ENCODE peak calls at places on chromosomes 16 and 17, in nine cellular contexts. One of them, this sample, is unnamed.

GRCh38 chr17:929547-929946 is 50.0 kb downstream of the NXN start:
- DNase-seq in heart left ventricle: no peak
- DNase-seq in tibial artery: no peak
- DNase-seq in AG10803: no peak
- DNase-seq in MM.1S: no peak
- DNase-seq in A549: no peak
- DNase-seq in fibroblast of pulmonary artery: no peak
- DNase-seq in AG04450: no peak
- DNase-seq in hepatocyte: no peak
- DNase-seq in this sample: no peak

GRCh38 chr16:2835638-2836493 is 5.8 kb downstream of the ZG16B start:
- DNase-seq in heart left ventricle: no peak
- DNase-seq in tibial artery: no peak
- DNase-seq in AG10803: peak
- DNase-seq in MM.1S: no peak
- DNase-seq in A549: peak
- DNase-seq in fibroblast of pulmonary artery: peak
- DNase-seq in AG04450: peak
- DNase-seq in hepatocyte: peak
- DNase-seq in this sample: peak

GRCh38 chr17:38658741-38659345 is 15.9 kb downstream of the EPOP start:
- DNase-seq in heart left ventricle: no peak
- DNase-seq in tibial artery: no peak
- DNase-seq in AG10803: no peak
- DNase-seq in MM.1S: no peak
- DNase-seq in A549: no peak
- DNase-seq in fibroblast of pulmonary artery: no peak
- DNase-seq in AG04450: no peak
- DNase-seq in hepatocyte: no peak
- DNase-seq in this sample: no peak

GRCh38 chr16:75754126-75754525 is 27.8 kb upstream of the CPHXL start:
- DNase-seq in heart left ventricle: no peak
- DNase-seq in tibial artery: no peak
- DNase-seq in AG10803: peak
- DNase-seq in MM.1S: no peak
- DNase-seq in A549: no peak
- DNase-seq in fibroblast of pulmonary artery: peak
- DNase-seq in AG04450: peak
- DNase-seq in hepatocyte: peak
- DNase-seq in this sample: peak

GRCh38 chr16:1078579-1079021 is 6.1 kb downstream of the SSTR5 start:
- DNase-seq in heart left ventricle: no peak
- DNase-seq in tibial artery: peak
- DNase-seq in AG10803: no peak
- DNase-seq in MM.1S: no peak
- DNase-seq in A549: peak
- DNase-seq in fibroblast of pulmonary artery: peak
- DNase-seq in AG04450: no peak
- DNase-seq in hepatocyte: peak
- DNase-seq in this sample: peak

GRCh38 chr16:50368410-50369132 is at the start of gene BRD7:
- DNase-seq in heart left ventricle: peak
- DNase-seq in tibial artery: peak
- DNase-seq in AG10803: peak
- DNase-seq in MM.1S: peak
- DNase-seq in A549: peak
- DNase-seq in fibroblast of pulmonary artery: peak
- DNase-seq in AG04450: no peak
- DNase-seq in hepatocyte: peak
- DNase-seq in this sample: peak

GRCh38 chr17:63480826-63481487 is 4.1 kb downstream of the ACE start:
- DNase-seq in heart left ventricle: no peak
- DNase-seq in tibial artery: no peak
- DNase-seq in AG10803: no peak
- DNase-seq in MM.1S: no peak
- DNase-seq in A549: no peak
- DNase-seq in fibroblast of pulmonary artery: no peak
- DNase-seq in AG04450: no peak
- DNase-seq in hepatocyte: no peak
- DNase-seq in this sample: no peak

GRCh38 chr17:77467513-77467912 is 326.7 kb downstream of the SEC14L1 start:
- DNase-seq in heart left ventricle: no peak
- DNase-seq in tibial artery: no peak
- DNase-seq in AG10803: no peak
- DNase-seq in MM.1S: peak
- DNase-seq in A549: no peak
- DNase-seq in fibroblast of pulmonary artery: no peak
- DNase-seq in AG04450: no peak
- DNase-seq in hepatocyte: no peak
- DNase-seq in this sample: no peak

GRCh38 chr16:11372073-11372923 is 27.0 kb downstream of the RMI2 start:
- DNase-seq in heart left ventricle: no peak
- DNase-seq in tibial artery: no peak
- DNase-seq in AG10803: no peak
- DNase-seq in MM.1S: no peak
- DNase-seq in A549: no peak
- DNase-seq in fibroblast of pulmonary artery: no peak
- DNase-seq in AG04450: no peak
- DNase-seq in hepatocyte: no peak
- DNase-seq in this sample: no peak

GRCh38 chr17:31581491-31581890 is 190.0 kb downstream of the RAB11FIP4 start:
- DNase-seq in heart left ventricle: no peak
- DNase-seq in tibial artery: peak
- DNase-seq in AG10803: peak
- DNase-seq in MM.1S: no peak
- DNase-seq in A549: no peak
- DNase-seq in fibroblast of pulmonary artery: no peak
- DNase-seq in AG04450: no peak
- DNase-seq in hepatocyte: no peak
- DNase-seq in this sample: no peak

GRCh38 chr16:21708533-21709115 is 44.9 kb downstream of the OTOA start:
- DNase-seq in heart left ventricle: peak
- DNase-seq in tibial artery: peak
- DNase-seq in AG10803: peak
- DNase-seq in MM.1S: peak
- DNase-seq in A549: peak
- DNase-seq in fibroblast of pulmonary artery: peak
- DNase-seq in AG04450: peak
- DNase-seq in hepatocyte: peak
- DNase-seq in this sample: peak
- TF ChIP-seq CTCF in heart left ventricle: peak
- TF ChIP-seq CTCF in tibial artery: peak
- TF ChIP-seq CTCF in AG10803: peak
- TF ChIP-seq CTCF in MM.1S: peak
- TF ChIP-seq CTCF in A549: peak
- TF ChIP-seq CTCF in fibroblast of pulmonary artery: peak
- TF ChIP-seq CTCF in AG04450: peak
- TF ChIP-seq CTCF in hepatocyte: peak
- TF ChIP-seq CTCF in this sample: peak

GRCh38 chr17:7132511-7133094 is 18.0 kb upstream of the ASGR2 start:
- DNase-seq in heart left ventricle: no peak
- DNase-seq in tibial artery: no peak
- DNase-seq in AG10803: no peak
- DNase-seq in MM.1S: peak
- DNase-seq in A549: no peak
- DNase-seq in fibroblast of pulmonary artery: peak
- DNase-seq in AG04450: no peak
- DNase-seq in hepatocyte: peak
- DNase-seq in this sample: peak
- H3K4me3 ChIP-seq in heart left ventricle: no peak
- H3K4me3 ChIP-seq in tibial artery: no peak
- H3K4me3 ChIP-seq in AG10803: no peak
- H3K4me3 ChIP-seq in MM.1S: peak
- H3K4me3 ChIP-seq in A549: no peak
- H3K4me3 ChIP-seq in fibroblast of pulmonary artery: no peak
- H3K4me3 ChIP-seq in AG04450: no peak
- H3K4me3 ChIP-seq in hepatocyte: no peak
- H3K4me3 ChIP-seq in this sample: no peak

DNA sequence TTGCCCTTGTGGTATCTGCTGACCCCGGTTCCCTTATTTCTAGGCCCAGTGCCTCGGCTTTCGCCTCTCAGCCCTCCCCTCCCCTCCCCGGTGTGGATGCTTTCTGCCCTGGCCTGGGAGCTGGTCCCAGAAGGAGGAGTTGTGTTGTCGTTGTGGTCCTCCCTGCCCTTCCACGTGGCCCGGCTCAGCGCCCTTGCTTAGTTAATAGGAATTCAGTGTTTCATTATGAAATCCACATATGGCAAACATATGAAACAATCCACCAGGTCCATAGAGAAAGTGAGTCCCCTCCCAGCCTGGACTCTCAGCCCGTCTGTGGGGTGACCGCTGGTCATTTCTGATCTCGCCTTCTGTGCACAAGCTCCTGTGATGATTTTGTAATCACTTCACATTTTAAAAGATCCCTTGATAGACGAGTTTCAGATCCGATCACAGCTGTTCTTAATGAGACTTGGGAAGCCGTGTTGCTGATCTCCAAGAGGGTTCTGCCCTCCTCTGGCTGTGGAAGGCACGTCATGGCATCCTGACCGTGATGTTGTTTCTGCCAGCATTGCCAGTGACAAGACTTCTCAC is 112.1 kb downstream of the BANP start:
- DNase-seq in heart left ventricle: no peak
- DNase-seq in tibial artery: peak
- DNase-seq in AG10803: peak
- DNase-seq in MM.1S: no peak
- DNase-seq in A549: no peak
- DNase-seq in fibroblast of pulmonary artery: peak
- DNase-seq in AG04450: peak
- DNase-seq in hepatocyte: no peak
- DNase-seq in this sample: peak
- TF ChIP-seq CTCF in heart left ventricle: peak
- TF ChIP-seq CTCF in tibial artery: peak
- TF ChIP-seq CTCF in AG10803: peak
- TF ChIP-seq CTCF in MM.1S: no peak
- TF ChIP-seq CTCF in A549: no peak
- TF ChIP-seq CTCF in fibroblast of pulmonary artery: peak
- TF ChIP-seq CTCF in AG04450: peak
- TF ChIP-seq CTCF in hepatocyte: peak
- TF ChIP-seq CTCF in this sample: peak

DNA sequence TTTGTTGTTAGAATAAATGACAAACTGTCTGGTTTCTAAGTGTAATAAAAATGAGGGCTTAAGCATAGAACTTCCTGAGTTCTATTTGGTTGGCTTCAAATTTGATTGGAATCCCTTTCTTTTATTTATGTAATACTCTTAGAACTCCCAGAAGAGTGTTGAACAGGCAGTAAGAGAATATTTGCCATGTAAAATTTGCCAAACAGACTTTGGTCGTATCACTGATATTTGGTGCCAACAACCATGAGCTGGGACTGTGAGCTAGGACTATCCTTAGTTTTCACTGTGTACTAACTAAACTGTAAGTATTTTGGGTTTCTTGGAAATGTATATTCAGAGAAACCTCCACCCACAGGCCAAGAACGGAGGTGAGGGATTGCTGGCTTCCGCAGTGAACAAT is 971.2 kb upstream of the SOX9 start:
- DNase-seq in heart left ventricle: no peak
- DNase-seq in tibial artery: no peak
- DNase-seq in AG10803: no peak
- DNase-seq in MM.1S: no peak
- DNase-seq in A549: no peak
- DNase-seq in fibroblast of pulmonary artery: no peak
- DNase-seq in AG04450: no peak
- DNase-seq in hepatocyte: no peak
- DNase-seq in this sample: no peak
- H3K4me3 ChIP-seq in heart left ventricle: no peak
- H3K4me3 ChIP-seq in tibial artery: no peak
- H3K4me3 ChIP-seq in AG10803: no peak
- H3K4me3 ChIP-seq in MM.1S: no peak
- H3K4me3 ChIP-seq in A549: no peak
- H3K4me3 ChIP-seq in fibroblast of pulmonary artery: no peak
- H3K4me3 ChIP-seq in AG04450: no peak
- H3K4me3 ChIP-seq in hepatocyte: no peak
- H3K4me3 ChIP-seq in this sample: no peak

GRCh38 chr17:27800522-27800921 is at the start of gene NOS2:
- DNase-seq in heart left ventricle: no peak
- DNase-seq in tibial artery: no peak
- DNase-seq in AG10803: no peak
- DNase-seq in MM.1S: no peak
- DNase-seq in A549: no peak
- DNase-seq in fibroblast of pulmonary artery: no peak
- DNase-seq in AG04450: no peak
- DNase-seq in hepatocyte: peak
- DNase-seq in this sample: no peak

GRCh38 chr17:27793168-27793905 is 7.0 kb downstream of the NOS2 start:
- DNase-seq in heart left ventricle: peak
- DNase-seq in tibial artery: no peak
- DNase-seq in AG10803: no peak
- DNase-seq in MM.1S: no peak
- DNase-seq in A549: peak
- DNase-seq in fibroblast of pulmonary artery: no peak
- DNase-seq in AG04450: no peak
- DNase-seq in hepatocyte: peak
- DNase-seq in this sample: no peak

GRCh38 chr17:27798376-27798775 is 2.0 kb downstream of the NOS2 start:
- DNase-seq in heart left ventricle: no peak
- DNase-seq in tibial artery: no peak
- DNase-seq in AG10803: no peak
- DNase-seq in MM.1S: no peak
- DNase-seq in A549: no peak
- DNase-seq in fibroblast of pulmonary artery: no peak
- DNase-seq in AG04450: no peak
- DNase-seq in hepatocyte: no peak
- DNase-seq in this sample: no peak

GRCh38 chr17:27793906-27794380 is 6.4 kb downstream of the NOS2 start:
- DNase-seq in heart left ventricle: no peak
- DNase-seq in tibial artery: no peak
- DNase-seq in AG10803: no peak
- DNase-seq in MM.1S: no peak
- DNase-seq in A549: no peak
- DNase-seq in fibroblast of pulmonary artery: no peak
- DNase-seq in AG04450: no peak
- DNase-seq in hepatocyte: no peak
- DNase-seq in this sample: no peak

DNA sequence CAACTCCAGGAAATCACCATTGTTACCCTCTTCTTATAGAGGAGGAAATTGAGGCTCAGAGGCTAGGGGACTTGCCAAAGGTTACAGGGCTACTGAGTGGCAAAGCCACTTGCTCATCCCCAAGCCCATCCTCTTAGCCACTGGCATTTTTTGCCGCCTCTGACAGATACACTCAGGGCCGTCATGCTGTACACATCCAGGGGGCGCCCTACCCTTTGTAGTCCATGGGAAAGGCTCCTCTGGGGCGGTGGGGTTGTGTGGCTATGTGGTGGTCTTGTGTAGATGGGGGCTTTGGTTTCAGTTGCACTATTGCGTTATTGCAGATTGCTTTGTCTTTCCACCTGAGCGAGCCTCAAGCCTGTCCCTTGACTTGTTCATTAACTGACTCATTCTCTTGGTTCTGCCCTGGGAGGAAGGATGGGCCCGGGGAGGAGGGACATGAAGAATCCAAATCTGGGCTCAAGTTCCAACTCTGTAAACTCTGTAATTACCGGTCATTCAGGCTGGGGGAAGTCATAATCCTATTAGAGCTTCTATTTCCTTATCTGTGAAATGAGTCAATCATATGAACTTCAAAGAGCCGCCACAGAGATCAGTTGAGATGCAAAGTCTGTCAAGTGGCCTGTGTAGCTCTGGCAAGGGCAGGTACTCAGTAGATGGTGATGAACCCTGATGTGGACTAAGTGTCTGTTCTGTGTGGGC is 2.8 kb downstream of the NOS2 start:
- DNase-seq in heart left ventricle: no peak
- DNase-seq in tibial artery: no peak
- DNase-seq in AG10803: no peak
- DNase-seq in MM.1S: no peak
- DNase-seq in A549: no peak
- DNase-seq in fibroblast of pulmonary artery: no peak
- DNase-seq in AG04450: no peak
- DNase-seq in hepatocyte: peak
- DNase-seq in this sample: no peak
- TF ChIP-seq CTCF in heart left ventricle: no peak
- TF ChIP-seq CTCF in tibial artery: no peak
- TF ChIP-seq CTCF in AG10803: no peak
- TF ChIP-seq CTCF in MM.1S: peak
- TF ChIP-seq CTCF in A549: no peak
- TF ChIP-seq CTCF in fibroblast of pulmonary artery: no peak
- TF ChIP-seq CTCF in AG04450: no peak
- TF ChIP-seq CTCF in hepatocyte: peak
- TF ChIP-seq CTCF in this sample: peak

This sample was measured in cardiac fibroblast.